ENCODE peak calls at places on chromosome 2, in four cellular contexts. One of them, this sample, is unnamed.
A peak's percentile ranks its signal among the peaks of the same experiment; 100 is the strongest.

GRCh38 chr2:223457301-223457700 is 144.9 kb downstream of the SCG2 start:
- DNase-seq in SJSA1: no peak
- DNase-seq in stomach: no peak
- DNase-seq in left ventricle myocardium inferior: no peak
- DNase-seq in this sample: no peak

GRCh38 chr2:6968319-6969100 is 51.3 kb downstream of the RNF144A start:
- DNase-seq in left ventricle myocardium inferior: peak; percentile 36
- DNase-seq in stomach: no peak
- DNase-seq in SJSA1: no peak
- DNase-seq in this sample: peak; percentile 66

GRCh38 chr2:86301711-86302202 is 35.7 kb downstream of the REEP1 start:
- DNase-seq in stomach: no peak
- DNase-seq in left ventricle myocardium inferior: no peak
- DNase-seq in SJSA1: no peak
- DNase-seq in this sample: no peak

GRCh38 chr2:94875064-94875819 is 4.0 kb downstream of the TEKT4 start:
- DNase-seq in SJSA1: no peak
- DNase-seq in left ventricle myocardium inferior: peak; percentile 7
- DNase-seq in stomach: no peak
- DNase-seq in this sample: no peak

GRCh38 chr2:215356334-215356947 is 44.6 kb downstream of the ATIC start:
- DNase-seq in left ventricle myocardium inferior: no peak
- DNase-seq in stomach: no peak
- DNase-seq in SJSA1: no peak
- DNase-seq in this sample: peak; percentile 26

GRCh38 chr2:127048618-127048935 is 58.4 kb downstream of the BIN1 start:
- DNase-seq in stomach: peak; percentile 10
- DNase-seq in left ventricle myocardium inferior: no peak
- DNase-seq in SJSA1: no peak
- DNase-seq in this sample: no peak

GRCh38 chr2:174585111-174585510 is 12.5 kb downstream of the WIPF1 start:
- DNase-seq in left ventricle myocardium inferior: no peak
- DNase-seq in stomach: no peak
- DNase-seq in SJSA1: no peak
- DNase-seq in this sample: no peak

GRCh38 chr2:8132371-8132831 is 549.5 kb upstream of the ID2 start:
- DNase-seq in stomach: no peak
- DNase-seq in SJSA1: no peak
- DNase-seq in left ventricle myocardium inferior: no peak
- DNase-seq in this sample: no peak

GRCh38 chr2:172609488-172609887 is 53.6 kb downstream of the PDK1 start:
- DNase-seq in stomach: no peak
- DNase-seq in SJSA1: no peak
- DNase-seq in left ventricle myocardium inferior: no peak
- DNase-seq in this sample: no peak

GRCh38 chr2:86037141-86037794 is 68.4 kb downstream of the POLR1A start:
- DNase-seq in SJSA1: no peak
- DNase-seq in stomach: peak; percentile 49
- DNase-seq in left ventricle myocardium inferior: peak; percentile 87
- DNase-seq in this sample: no peak

GRCh38 chr2:146123256-146123655 is 1603.3 kb upstream of the ZEB2 start:
- DNase-seq in SJSA1: no peak
- DNase-seq in left ventricle myocardium inferior: no peak
- DNase-seq in stomach: no peak
- DNase-seq in this sample: no peak

GRCh38 chr2:200472853-200473464 is 36.9 kb downstream of the KCTD18 start:
- DNase-seq in stomach: no peak
- DNase-seq in SJSA1: no peak
- DNase-seq in left ventricle myocardium inferior: no peak
- DNase-seq in this sample: no peak

DNA sequence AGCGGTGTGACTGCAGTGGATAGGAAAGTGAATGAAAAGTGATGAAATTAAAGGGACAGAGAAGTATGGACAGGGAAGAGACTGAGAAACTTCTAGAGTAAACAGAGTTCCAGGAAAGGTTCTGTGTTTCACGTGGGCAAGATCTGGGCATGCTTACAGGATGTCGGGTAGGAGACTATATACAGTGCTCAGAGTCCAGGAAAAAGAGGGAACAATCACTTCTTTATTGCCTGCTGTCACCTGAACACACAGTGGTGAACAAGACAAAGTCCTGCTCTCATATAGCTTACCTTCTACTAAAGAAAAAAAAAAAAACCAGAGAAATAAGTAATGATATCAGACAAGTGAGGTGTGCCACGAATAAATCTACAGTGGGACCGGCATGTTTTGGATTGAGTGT is 2.4 kb downstream of the LRPPRC start:
- DNase-seq in SJSA1: no peak
- DNase-seq in stomach: no peak
- DNase-seq in left ventricle myocardium inferior: no peak
- DNase-seq in this sample: no peak
- H3K4me3 ChIP-seq in SJSA1: no peak overlapping the region
- H3K4me3 ChIP-seq in stomach: no peak overlapping the region
- H3K4me3 ChIP-seq in left ventricle myocardium inferior: no peak overlapping the region
- H3K4me3 ChIP-seq in this sample: no peak overlapping the region

DNA sequence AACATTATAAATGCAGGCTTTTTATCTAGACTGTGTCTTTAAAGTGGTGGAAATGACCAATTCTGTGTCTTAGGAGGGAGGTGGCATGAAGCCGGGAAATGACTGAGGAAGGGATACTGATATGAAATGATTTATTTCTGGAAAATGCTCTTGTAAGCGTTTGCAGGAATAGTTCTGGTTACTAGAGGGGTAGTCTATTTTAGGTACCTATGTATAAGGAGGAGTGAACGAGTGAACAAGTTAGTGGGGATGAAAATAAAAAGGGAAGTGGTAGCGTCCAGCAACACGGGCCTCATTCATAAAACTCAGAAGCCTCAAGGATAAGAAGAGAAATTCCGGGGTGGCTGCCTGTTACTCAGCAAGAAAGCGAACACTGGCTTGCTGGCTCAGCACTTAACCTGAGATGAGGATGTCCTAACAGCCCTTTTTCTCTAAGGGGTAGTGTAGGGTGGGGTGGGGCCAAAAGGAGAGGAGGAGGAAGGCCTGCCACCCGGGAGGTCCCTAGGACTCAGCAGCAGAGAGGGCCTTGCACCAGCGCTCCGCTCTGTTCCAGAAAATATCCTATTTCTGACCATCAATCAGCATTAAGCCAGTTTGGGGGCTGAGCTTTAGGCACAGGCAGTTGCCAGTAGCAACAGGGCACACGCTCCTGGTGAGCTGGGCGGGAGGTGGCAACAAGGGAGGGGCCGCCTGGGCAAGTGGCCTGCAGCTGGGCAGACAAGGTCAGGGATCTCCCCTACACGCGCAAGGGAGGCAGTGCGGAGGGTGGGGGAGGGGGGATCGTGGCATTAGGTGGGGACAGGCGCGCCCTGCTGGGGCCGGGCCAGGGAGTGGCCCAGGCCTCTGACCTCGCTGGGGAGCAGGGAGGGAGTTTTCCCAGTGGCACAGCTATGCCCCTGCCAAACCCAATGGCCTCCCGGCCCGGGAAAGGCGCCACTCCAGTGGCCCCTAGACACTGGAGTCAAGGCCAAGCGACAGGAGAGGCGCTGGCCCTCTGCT is 303.0 kb downstream of the NCKAP5 start:
- DNase-seq in SJSA1: no peak
- DNase-seq in stomach: peak; percentile 65
- DNase-seq in left ventricle myocardium inferior: peak; percentile 53
- DNase-seq in this sample: no peak
- H3K4me3 ChIP-seq in SJSA1: no peak overlapping the region
- H3K4me3 ChIP-seq in stomach: peak overlapping the region; percentile 43
- H3K4me3 ChIP-seq in left ventricle myocardium inferior: peak overlapping the region; percentile 68
- H3K4me3 ChIP-seq in this sample: peak overlapping the region; percentile 47

DNA sequence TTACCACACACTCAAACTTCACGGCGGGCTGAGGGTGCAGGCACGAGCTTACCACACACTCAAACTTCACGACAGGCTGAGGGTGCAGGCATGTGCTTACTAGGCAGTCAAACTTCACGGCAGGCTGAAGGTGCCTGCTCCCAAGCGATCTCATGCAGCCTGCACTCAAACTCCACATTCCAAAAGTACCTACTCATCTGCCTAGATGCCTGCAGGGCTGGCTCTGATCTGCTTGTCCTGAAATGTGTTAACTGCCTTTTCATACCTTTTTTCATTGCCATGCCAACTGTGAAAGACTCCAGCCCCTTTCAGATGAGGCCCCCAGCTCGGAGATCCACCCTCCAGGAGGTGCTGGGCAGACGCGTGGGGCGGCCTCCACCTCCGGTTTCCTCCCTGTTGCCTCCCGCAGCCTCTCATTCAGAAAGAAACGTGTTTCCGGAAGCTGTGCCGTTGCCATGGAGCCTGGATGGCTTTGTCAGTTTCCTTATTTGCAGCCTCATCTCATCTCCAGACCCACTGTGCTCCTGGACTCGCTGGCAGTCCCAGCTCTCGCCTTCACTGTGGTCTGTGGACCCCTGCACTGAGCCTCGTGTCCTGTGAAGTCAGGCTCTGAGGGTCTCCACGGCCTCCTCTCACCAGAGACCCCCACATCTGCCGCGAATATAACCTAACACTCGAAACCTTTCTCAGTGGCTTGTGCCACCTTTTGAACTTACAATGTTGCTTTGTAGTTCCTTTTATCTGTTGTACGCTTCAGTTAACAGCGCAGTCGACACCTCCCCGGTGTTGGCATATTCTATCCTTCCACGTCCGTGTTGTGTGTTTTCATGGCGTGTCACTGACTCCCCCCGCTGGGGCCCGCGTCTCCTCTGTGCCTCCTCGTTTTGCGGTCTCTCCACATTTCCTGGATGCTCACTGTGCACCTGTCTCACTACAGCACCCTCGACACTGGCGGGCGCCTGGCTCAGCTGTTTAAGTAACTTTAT is 106.1 kb upstream of the ALKAL2 start:
- DNase-seq in SJSA1: peak; percentile 76
- DNase-seq in left ventricle myocardium inferior: no peak
- DNase-seq in stomach: no peak
- DNase-seq in this sample: peak; percentile 91
- H3K4me3 ChIP-seq in SJSA1: no peak overlapping the region
- H3K4me3 ChIP-seq in left ventricle myocardium inferior: no peak overlapping the region
- H3K4me3 ChIP-seq in stomach: no peak overlapping the region
- H3K4me3 ChIP-seq in this sample: no peak overlapping the region

GRCh38 chr2:232870002-232870765 is at the start of gene SNORC:
- DNase-seq in left ventricle myocardium inferior: no peak
- DNase-seq in stomach: peak; percentile 17
- DNase-seq in SJSA1: no peak
- DNase-seq in this sample: no peak
- H3K4me3 ChIP-seq in left ventricle myocardium inferior: no peak within 1 kb of the TSS
- H3K4me3 ChIP-seq in stomach: no peak within 1 kb of the TSS
- H3K4me3 ChIP-seq in SJSA1: no peak within 1 kb of the TSS
- H3K4me3 ChIP-seq in this sample: no peak within 1 kb of the TSS

DNA sequence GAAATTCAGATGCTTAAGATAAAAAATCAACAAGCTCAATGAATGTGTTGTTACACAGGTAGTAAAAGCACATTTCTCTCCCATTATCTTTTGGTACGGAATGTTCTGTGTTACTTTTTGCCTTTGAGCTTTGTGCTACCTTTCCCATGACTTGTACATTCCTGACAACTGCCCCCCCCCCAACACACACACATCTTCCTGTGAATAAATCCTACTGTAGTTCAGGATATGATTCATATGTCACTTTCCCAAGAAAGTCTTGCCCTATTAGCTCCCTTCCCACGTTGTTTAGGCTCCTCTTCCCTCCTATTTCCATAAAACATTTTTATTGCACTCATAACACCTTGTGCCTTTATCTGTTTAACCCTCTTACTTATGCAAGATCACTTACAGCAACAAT is 442.6 kb upstream of the LRATD1 start:
- DNase-seq in stomach: no peak
- DNase-seq in SJSA1: no peak
- DNase-seq in left ventricle myocardium inferior: no peak
- DNase-seq in this sample: no peak
- H3K4me3 ChIP-seq in stomach: no peak overlapping the region
- H3K4me3 ChIP-seq in SJSA1: no peak overlapping the region
- H3K4me3 ChIP-seq in left ventricle myocardium inferior: no peak overlapping the region
- H3K4me3 ChIP-seq in this sample: no peak overlapping the region